ENCODE peak calls at places on chromosomes 3 and 15, in six cellular contexts. One of them, this sample, is unnamed.

GRCh38 chr3:129173725-129174124 is 10.0 kb downstream of the CNBP start:
- DNase-seq in fibroblast of pulmonary artery: no peak
- DNase-seq in activated T-cell treated with anti-CD3 and anti-CD28 coated beads for 48 hours: no peak
- DNase-seq in astrocyte of the spinal cord: no peak
- DNase-seq in right cardiac atrium: no peak
- DNase-seq in posterior cingulate gyrus: no peak
- DNase-seq in this sample: no peak

GRCh38 chr15:48479751-48480150 is 148.5 kb downstream of the DUT start:
- DNase-seq in fibroblast of pulmonary artery: no peak
- DNase-seq in activated T-cell treated with anti-CD3 and anti-CD28 coated beads for 48 hours: no peak
- DNase-seq in astrocyte of the spinal cord: no peak
- DNase-seq in right cardiac atrium: no peak
- DNase-seq in posterior cingulate gyrus: no peak
- DNase-seq in this sample: no peak

GRCh38 chr3:150521458-150521857 is 24.8 kb downstream of the SERP1 start:
- DNase-seq in fibroblast of pulmonary artery: no peak
- DNase-seq in activated T-cell treated with anti-CD3 and anti-CD28 coated beads for 48 hours: no peak
- DNase-seq in astrocyte of the spinal cord: no peak
- DNase-seq in right cardiac atrium: no peak
- DNase-seq in posterior cingulate gyrus: no peak
- DNase-seq in this sample: no peak

GRCh38 chr3:39124876-39125836 is 17.7 kb downstream of the TTC21A start:
- DNase-seq in fibroblast of pulmonary artery: peak
- DNase-seq in activated T-cell treated with anti-CD3 and anti-CD28 coated beads for 48 hours: no peak
- DNase-seq in astrocyte of the spinal cord: peak
- DNase-seq in right cardiac atrium: no peak
- DNase-seq in posterior cingulate gyrus: no peak
- DNase-seq in this sample: no peak

GRCh38 chr3:177811835-177812234 is 614.6 kb upstream of the TBL1XR1 start:
- DNase-seq in fibroblast of pulmonary artery: no peak
- DNase-seq in activated T-cell treated with anti-CD3 and anti-CD28 coated beads for 48 hours: no peak
- DNase-seq in astrocyte of the spinal cord: no peak
- DNase-seq in right cardiac atrium: no peak
- DNase-seq in posterior cingulate gyrus: no peak
- DNase-seq in this sample: no peak

GRCh38 chr3:31077021-31077601 is 182.7 kb upstream of the GADL1 start:
- DNase-seq in fibroblast of pulmonary artery: peak
- DNase-seq in activated T-cell treated with anti-CD3 and anti-CD28 coated beads for 48 hours: peak
- DNase-seq in astrocyte of the spinal cord: peak
- DNase-seq in right cardiac atrium: no peak
- DNase-seq in posterior cingulate gyrus: no peak
- DNase-seq in this sample: peak

GRCh38 chr15:45167631-45168205 is 20.0 kb downstream of the SHF start:
- DNase-seq in fibroblast of pulmonary artery: no peak
- DNase-seq in activated T-cell treated with anti-CD3 and anti-CD28 coated beads for 48 hours: no peak
- DNase-seq in astrocyte of the spinal cord: no peak
- DNase-seq in right cardiac atrium: no peak
- DNase-seq in posterior cingulate gyrus: no peak
- DNase-seq in this sample: no peak

GRCh38 chr3:116001063-116001765 is 377.9 kb downstream of the GAP43 start:
- DNase-seq in fibroblast of pulmonary artery: peak
- DNase-seq in activated T-cell treated with anti-CD3 and anti-CD28 coated beads for 48 hours: no peak
- DNase-seq in astrocyte of the spinal cord: peak
- DNase-seq in right cardiac atrium: no peak
- DNase-seq in posterior cingulate gyrus: no peak
- DNase-seq in this sample: peak

GRCh38 chr15:39315200-39315599 is 265.7 kb upstream of the THBS1 start:
- DNase-seq in fibroblast of pulmonary artery: no peak
- DNase-seq in activated T-cell treated with anti-CD3 and anti-CD28 coated beads for 48 hours: no peak
- DNase-seq in astrocyte of the spinal cord: no peak
- DNase-seq in right cardiac atrium: no peak
- DNase-seq in posterior cingulate gyrus: no peak
- DNase-seq in this sample: no peak

GRCh38 chr3:14413381-14414071 is 11.1 kb downstream of the SLC6A6 start:
- DNase-seq in fibroblast of pulmonary artery: no peak
- DNase-seq in activated T-cell treated with anti-CD3 and anti-CD28 coated beads for 48 hours: no peak
- DNase-seq in astrocyte of the spinal cord: peak
- DNase-seq in right cardiac atrium: no peak
- DNase-seq in posterior cingulate gyrus: no peak
- DNase-seq in this sample: no peak

GRCh38 chr3:47783673-47784072 is 2.0 kb upstream of the SMARCC1 start:
- DNase-seq in fibroblast of pulmonary artery: no peak
- DNase-seq in activated T-cell treated with anti-CD3 and anti-CD28 coated beads for 48 hours: no peak
- DNase-seq in astrocyte of the spinal cord: no peak
- DNase-seq in right cardiac atrium: no peak
- DNase-seq in posterior cingulate gyrus: no peak
- DNase-seq in this sample: no peak

GRCh38 chr15:77144492-77145070 is 73.7 kb upstream of the TSPAN3 start:
- DNase-seq in fibroblast of pulmonary artery: peak
- DNase-seq in activated T-cell treated with anti-CD3 and anti-CD28 coated beads for 48 hours: no peak
- DNase-seq in astrocyte of the spinal cord: peak
- DNase-seq in right cardiac atrium: no peak
- DNase-seq in posterior cingulate gyrus: no peak
- DNase-seq in this sample: peak

GRCh38 chr15:61003683-61004299 is 225.3 kb downstream of the RORA start:
- DNase-seq in fibroblast of pulmonary artery: no peak
- DNase-seq in activated T-cell treated with anti-CD3 and anti-CD28 coated beads for 48 hours: no peak
- DNase-seq in astrocyte of the spinal cord: no peak
- DNase-seq in right cardiac atrium: no peak
- DNase-seq in posterior cingulate gyrus: no peak
- DNase-seq in this sample: no peak

GRCh38 chr15:55513125-55513524 is 5.1 kb upstream of the DNAAF4 start:
- DNase-seq in fibroblast of pulmonary artery: no peak
- DNase-seq in activated T-cell treated with anti-CD3 and anti-CD28 coated beads for 48 hours: no peak
- DNase-seq in astrocyte of the spinal cord: no peak
- DNase-seq in right cardiac atrium: no peak
- DNase-seq in posterior cingulate gyrus: no peak
- DNase-seq in this sample: no peak

GRCh38 chr15:40098489-40099261 is 10.0 kb downstream of the BMF start:
- DNase-seq in fibroblast of pulmonary artery: peak
- DNase-seq in activated T-cell treated with anti-CD3 and anti-CD28 coated beads for 48 hours: peak
- DNase-seq in astrocyte of the spinal cord: peak
- DNase-seq in right cardiac atrium: no peak
- DNase-seq in posterior cingulate gyrus: peak
- DNase-seq in this sample: peak